ENCODE peak calls at places on chromosomes 11 and 22, in nine cellular contexts. X is cardiac muscle cell, P is globus pallidus, K is HTR-8/SVneo, Y is uterus, E is NCI-H82, S is brain microvascular endothelial cell, D is thoracic aorta, C is GM12865. O is an unnamed sample.

GRCh38 chr22:47247609-47248240 is 485.3 kb downstream of the TBC1D22A start:
- DNase-seq in X (no peak), P (no peak), K (no peak), Y (no peak), E (no peak), S (no peak), D (no peak), C (no peak), O (no peak)

GRCh38 chr22:49850959-49851815 is 2.5 kb upstream of the ZBED4 start:
- DNase-seq in X (no peak), P (no peak), K (no peak), Y (no peak), E (no peak), S (no peak), D (no peak), C (no peak), O (no peak)

GRCh38 chr11:57527056-57527631 is 3.4 kb downstream of the TIMM10 start:
- DNase-seq in X (peak), P (peak), K (peak), Y (peak), E (peak), S (peak), D (no peak), C (peak), O (peak)

GRCh38 chr22:19514831-19515565 is 9.2 kb downstream of the CLDN5 start:
- DNase-seq in X (no peak), P (no peak), K (no peak), Y (no peak), E (peak), S (peak), D (no peak), C (no peak), O (peak)

GRCh38 chr11:78613053-78613813 is 38.6 kb upstream of the NARS2 start:
- DNase-seq in X (no peak), P (no peak), K (no peak), Y (no peak), E (no peak), S (no peak), D (no peak), C (no peak), O (no peak)

GRCh38 chr11:8017894-8018741 is 31.0 kb downstream of the EIF3F start:
- DNase-seq in X (no peak), P (peak), K (no peak), Y (no peak), E (peak), S (no peak), D (no peak), C (no peak), O (peak)

GRCh38 chr11:111960916-111961315 is 23.8 kb downstream of the DIXDC1 start:
- DNase-seq in X (no peak), P (no peak), K (no peak), Y (no peak), E (no peak), S (no peak), D (no peak), C (no peak), O (no peak)

GRCh38 chr11:8867856-8868705 is 42.9 kb upstream of the AKIP1 start:
- DNase-seq in X (no peak), P (no peak), K (peak), Y (no peak), E (no peak), S (peak), D (no peak), C (no peak), O (peak)

GRCh38 chr11:63226488-63227114 is 16.8 kb downstream of the SLC22A25 start:
- DNase-seq in X (no peak), P (no peak), K (no peak), Y (no peak), E (no peak), S (no peak), D (no peak), C (no peak), O (no peak)